ENCODE peak calls at places on chromosomes 3 and 15, in eight cellular contexts. One of them, this sample, is unnamed.

GRCh38 chr3:112126501-112126900 is 6.5 kb downstream of the GCSAM start:
- ATAC-seq in effector memory CD8-positive, alpha-beta T cell: no peak
- ATAC-seq in T-helper 17 cell: no peak
- ATAC-seq in left ventricle myocardium superior: no peak
- ATAC-seq in gastroesophageal sphincter: no peak
- ATAC-seq in T-cell: peak; percentile 29
- ATAC-seq in activated CD8-positive, alpha-beta memory T cell treated with anti-CD3 and anti-CD28 coated beads, Interleukin-2, amount 10 ng/mL, durations not matched to agents 7 days and 5 days: no peak
- ATAC-seq in HCT116: no peak
- ATAC-seq in this sample: no peak

GRCh38 chr3:158352551-158352950 is 218.4 kb upstream of the MLF1 start:
- ATAC-seq in effector memory CD8-positive, alpha-beta T cell: no peak
- ATAC-seq in T-helper 17 cell: no peak
- ATAC-seq in left ventricle myocardium superior: no peak
- ATAC-seq in gastroesophageal sphincter: no peak
- ATAC-seq in T-cell: no peak
- ATAC-seq in activated CD8-positive, alpha-beta memory T cell treated with anti-CD3 and anti-CD28 coated beads, Interleukin-2, amount 10 ng/mL, durations not matched to agents 7 days and 5 days: no peak
- ATAC-seq in HCT116: no peak
- ATAC-seq in this sample: no peak

GRCh38 chr3:138799822-138800221 is 34.9 kb downstream of the PIK3CB start:
- ATAC-seq in effector memory CD8-positive, alpha-beta T cell: no peak
- ATAC-seq in T-helper 17 cell: no peak
- ATAC-seq in left ventricle myocardium superior: peak; percentile 94
- ATAC-seq in gastroesophageal sphincter: peak; percentile 90
- ATAC-seq in T-cell: no peak
- ATAC-seq in activated CD8-positive, alpha-beta memory T cell treated with anti-CD3 and anti-CD28 coated beads, Interleukin-2, amount 10 ng/mL, durations not matched to agents 7 days and 5 days: no peak
- ATAC-seq in HCT116: no peak
- ATAC-seq in this sample: no peak

GRCh38 chr15:99410477-99410876 is 155.3 kb upstream of the MEF2A start:
- ATAC-seq in effector memory CD8-positive, alpha-beta T cell: no peak
- ATAC-seq in T-helper 17 cell: no peak
- ATAC-seq in left ventricle myocardium superior: no peak
- ATAC-seq in gastroesophageal sphincter: no peak
- ATAC-seq in T-cell: no peak
- ATAC-seq in activated CD8-positive, alpha-beta memory T cell treated with anti-CD3 and anti-CD28 coated beads, Interleukin-2, amount 10 ng/mL, durations not matched to agents 7 days and 5 days: no peak
- ATAC-seq in HCT116: no peak
- ATAC-seq in this sample: no peak

GRCh38 chr3:30437172-30437571 is 169.2 kb upstream of the TGFBR2 start:
- ATAC-seq in effector memory CD8-positive, alpha-beta T cell: no peak
- ATAC-seq in T-helper 17 cell: no peak
- ATAC-seq in left ventricle myocardium superior: peak; percentile 50
- ATAC-seq in gastroesophageal sphincter: peak; percentile 77
- ATAC-seq in T-cell: no peak
- ATAC-seq in activated CD8-positive, alpha-beta memory T cell treated with anti-CD3 and anti-CD28 coated beads, Interleukin-2, amount 10 ng/mL, durations not matched to agents 7 days and 5 days: no peak
- ATAC-seq in HCT116: peak; percentile 22
- ATAC-seq in this sample: no peak

GRCh38 chr15:76912430-76912829 is 7.3 kb upstream of the SCAPER start:
- ATAC-seq in effector memory CD8-positive, alpha-beta T cell: no peak
- ATAC-seq in T-helper 17 cell: no peak
- ATAC-seq in left ventricle myocardium superior: no peak
- ATAC-seq in gastroesophageal sphincter: no peak
- ATAC-seq in T-cell: no peak
- ATAC-seq in activated CD8-positive, alpha-beta memory T cell treated with anti-CD3 and anti-CD28 coated beads, Interleukin-2, amount 10 ng/mL, durations not matched to agents 7 days and 5 days: no peak
- ATAC-seq in HCT116: no peak
- ATAC-seq in this sample: peak; percentile 83

GRCh38 chr3:4824948-4825325 is 154.3 kb upstream of the BHLHE40 start:
- ATAC-seq in effector memory CD8-positive, alpha-beta T cell: no peak
- ATAC-seq in T-helper 17 cell: no peak
- ATAC-seq in left ventricle myocardium superior: no peak
- ATAC-seq in gastroesophageal sphincter: no peak
- ATAC-seq in T-cell: no peak
- ATAC-seq in activated CD8-positive, alpha-beta memory T cell treated with anti-CD3 and anti-CD28 coated beads, Interleukin-2, amount 10 ng/mL, durations not matched to agents 7 days and 5 days: no peak
- ATAC-seq in HCT116: peak; percentile 62
- ATAC-seq in this sample: peak; percentile 74

GRCh38 chr3:182234881-182235280 is 523.2 kb downstream of the SOX2 start:
- ATAC-seq in effector memory CD8-positive, alpha-beta T cell: no peak
- ATAC-seq in T-helper 17 cell: no peak
- ATAC-seq in left ventricle myocardium superior: no peak
- ATAC-seq in gastroesophageal sphincter: peak; percentile 31
- ATAC-seq in T-cell: no peak
- ATAC-seq in activated CD8-positive, alpha-beta memory T cell treated with anti-CD3 and anti-CD28 coated beads, Interleukin-2, amount 10 ng/mL, durations not matched to agents 7 days and 5 days: no peak
- ATAC-seq in HCT116: no peak
- ATAC-seq in this sample: no peak

GRCh38 chr3:57062119-57062631 is 1.7 kb downstream of the SPATA12 start:
- ATAC-seq in effector memory CD8-positive, alpha-beta T cell: no peak
- ATAC-seq in T-helper 17 cell: no peak
- ATAC-seq in left ventricle myocardium superior: peak; percentile 60
- ATAC-seq in gastroesophageal sphincter: no peak
- ATAC-seq in T-cell: no peak
- ATAC-seq in activated CD8-positive, alpha-beta memory T cell treated with anti-CD3 and anti-CD28 coated beads, Interleukin-2, amount 10 ng/mL, durations not matched to agents 7 days and 5 days: no peak
- ATAC-seq in HCT116: no peak
- ATAC-seq in this sample: peak; percentile 9

GRCh38 chr3:28125342-28125741 is 116.1 kb upstream of the CMC1 start:
- ATAC-seq in effector memory CD8-positive, alpha-beta T cell: no peak
- ATAC-seq in T-helper 17 cell: no peak
- ATAC-seq in left ventricle myocardium superior: no peak
- ATAC-seq in gastroesophageal sphincter: no peak
- ATAC-seq in T-cell: no peak
- ATAC-seq in activated CD8-positive, alpha-beta memory T cell treated with anti-CD3 and anti-CD28 coated beads, Interleukin-2, amount 10 ng/mL, durations not matched to agents 7 days and 5 days: no peak
- ATAC-seq in HCT116: no peak
- ATAC-seq in this sample: no peak

GRCh38 chr3:113287111-113287817 is 75.9 kb downstream of the BOC start:
- ATAC-seq in effector memory CD8-positive, alpha-beta T cell: no peak
- ATAC-seq in T-helper 17 cell: no peak
- ATAC-seq in left ventricle myocardium superior: peak; percentile 14
- ATAC-seq in gastroesophageal sphincter: no peak
- ATAC-seq in T-cell: no peak
- ATAC-seq in activated CD8-positive, alpha-beta memory T cell treated with anti-CD3 and anti-CD28 coated beads, Interleukin-2, amount 10 ng/mL, durations not matched to agents 7 days and 5 days: no peak
- ATAC-seq in HCT116: peak; percentile 60
- ATAC-seq in this sample: peak; percentile 27

GRCh38 chr3:185335799-185336198 is 27.1 kb upstream of the MAP3K13 start:
- ATAC-seq in effector memory CD8-positive, alpha-beta T cell: no peak
- ATAC-seq in T-helper 17 cell: no peak
- ATAC-seq in left ventricle myocardium superior: no peak
- ATAC-seq in gastroesophageal sphincter: no peak
- ATAC-seq in T-cell: no peak
- ATAC-seq in activated CD8-positive, alpha-beta memory T cell treated with anti-CD3 and anti-CD28 coated beads, Interleukin-2, amount 10 ng/mL, durations not matched to agents 7 days and 5 days: no peak
- ATAC-seq in HCT116: peak; percentile 99
- ATAC-seq in this sample: peak; percentile 75

GRCh38 chr15:32659340-32659831 is 17.9 kb downstream of the SCG5 start:
- ATAC-seq in effector memory CD8-positive, alpha-beta T cell: no peak
- ATAC-seq in T-helper 17 cell: no peak
- ATAC-seq in left ventricle myocardium superior: peak; percentile 80
- ATAC-seq in gastroesophageal sphincter: peak; percentile 40
- ATAC-seq in T-cell: no peak
- ATAC-seq in activated CD8-positive, alpha-beta memory T cell treated with anti-CD3 and anti-CD28 coated beads, Interleukin-2, amount 10 ng/mL, durations not matched to agents 7 days and 5 days: no peak
- ATAC-seq in HCT116: peak; percentile 24
- ATAC-seq in this sample: peak; percentile 88

GRCh38 chr3:112627419-112627818 is 13.5 kb downstream of the CCDC80 start:
- ATAC-seq in effector memory CD8-positive, alpha-beta T cell: no peak
- ATAC-seq in T-helper 17 cell: no peak
- ATAC-seq in left ventricle myocardium superior: peak; percentile 81
- ATAC-seq in gastroesophageal sphincter: peak; percentile 52
- ATAC-seq in T-cell: no peak
- ATAC-seq in activated CD8-positive, alpha-beta memory T cell treated with anti-CD3 and anti-CD28 coated beads, Interleukin-2, amount 10 ng/mL, durations not matched to agents 7 days and 5 days: no peak
- ATAC-seq in HCT116: no peak
- ATAC-seq in this sample: no peak

GRCh38 chr3:141333796-141334626 is 34.3 kb upstream of the ZBTB38 start:
- ATAC-seq in effector memory CD8-positive, alpha-beta T cell: no peak
- ATAC-seq in T-helper 17 cell: no peak
- ATAC-seq in left ventricle myocardium superior: no peak
- ATAC-seq in gastroesophageal sphincter: no peak
- ATAC-seq in T-cell: no peak
- ATAC-seq in activated CD8-positive, alpha-beta memory T cell treated with anti-CD3 and anti-CD28 coated beads, Interleukin-2, amount 10 ng/mL, durations not matched to agents 7 days and 5 days: no peak
- ATAC-seq in HCT116: no peak
- ATAC-seq in this sample: no peak

GRCh38 chr15:33963831-33964664 is 4.2 kb upstream of the CHRM5 start:
- ATAC-seq in effector memory CD8-positive, alpha-beta T cell: no peak
- ATAC-seq in T-helper 17 cell: no peak
- ATAC-seq in left ventricle myocardium superior: no peak
- ATAC-seq in gastroesophageal sphincter: no peak
- ATAC-seq in T-cell: no peak
- ATAC-seq in activated CD8-positive, alpha-beta memory T cell treated with anti-CD3 and anti-CD28 coated beads, Interleukin-2, amount 10 ng/mL, durations not matched to agents 7 days and 5 days: no peak
- ATAC-seq in HCT116: peak; percentile 78
- ATAC-seq in this sample: peak; percentile 51

GRCh38 chr3:166060789-166061479 is 223.7 kb upstream of the BCHE start:
- ATAC-seq in effector memory CD8-positive, alpha-beta T cell: no peak
- ATAC-seq in T-helper 17 cell: no peak
- ATAC-seq in left ventricle myocardium superior: no peak
- ATAC-seq in gastroesophageal sphincter: no peak
- ATAC-seq in T-cell: no peak
- ATAC-seq in activated CD8-positive, alpha-beta memory T cell treated with anti-CD3 and anti-CD28 coated beads, Interleukin-2, amount 10 ng/mL, durations not matched to agents 7 days and 5 days: no peak
- ATAC-seq in HCT116: peak; percentile 55
- ATAC-seq in this sample: no peak

GRCh38 chr3:9946112-9947024 is 5.8 kb downstream of the PRRT3 start:
- ATAC-seq in effector memory CD8-positive, alpha-beta T cell: peak; percentile 93
- ATAC-seq in T-helper 17 cell: peak; percentile 93
- ATAC-seq in left ventricle myocardium superior: peak; percentile 90
- ATAC-seq in gastroesophageal sphincter: peak; percentile 92
- ATAC-seq in T-cell: peak; percentile 87
- ATAC-seq in activated CD8-positive, alpha-beta memory T cell treated with anti-CD3 and anti-CD28 coated beads, Interleukin-2, amount 10 ng/mL, durations not matched to agents 7 days and 5 days: peak; percentile 88
- ATAC-seq in HCT116: peak; percentile 75
- ATAC-seq in this sample: peak; percentile 87

GRCh38 chr3:106399773-106400172 is 531.0 kb upstream of the CBLB start:
- ATAC-seq in effector memory CD8-positive, alpha-beta T cell: no peak
- ATAC-seq in T-helper 17 cell: no peak
- ATAC-seq in left ventricle myocardium superior: no peak
- ATAC-seq in gastroesophageal sphincter: no peak
- ATAC-seq in T-cell: no peak
- ATAC-seq in activated CD8-positive, alpha-beta memory T cell treated with anti-CD3 and anti-CD28 coated beads, Interleukin-2, amount 10 ng/mL, durations not matched to agents 7 days and 5 days: no peak
- ATAC-seq in HCT116: no peak
- ATAC-seq in this sample: no peak